ENCODE peak calls at places on chromosomes 3 and 15, in ten cellular contexts. X is substantia nigra, Y is RKO, U is bronchial epithelial cell, J is left ventricle myocardium superior, S is brain microvascular endothelial cell, G is HL-60, I is AML-193, E is sciatic nerve, K is GM04504. Q is an unnamed sample.

GRCh38 chr15:93173369-93173768 is 84.4 kb upstream of the RGMA start:
- DNase-seq in X (no peak), K (peak), E (no peak), U (peak), G (no peak), I (no peak), S (peak), J (no peak), Y (peak), Q (no peak)

GRCh38 chr3:27354588-27355203 is 14.5 kb downstream of the NEK10 start:
- DNase-seq in X (no peak), S (no peak), U (no peak), J (no peak), Y (no peak), G (no peak), K (no peak), I (no peak), E (no peak), Q (no peak)

GRCh38 chr3:178152988-178153387 is 383.2 kb upstream of the KCNMB2 start:
- DNase-seq in J (no peak), K (no peak), U (no peak), E (no peak), S (no peak), X (no peak), G (no peak), Y (no peak), I (no peak), Q (no peak)

GRCh38 chr3:179973931-179974361 is 62.8 kb downstream of the PEX5L start:
- DNase-seq in K (no peak), I (no peak), J (no peak), Y (no peak), X (peak), E (no peak), S (no peak), U (no peak), G (peak), Q (peak)

GRCh38 chr3:102480139-102480538 is 45.3 kb downstream of the ZPLD1 start:
- DNase-seq in G (no peak), U (no peak), E (no peak), K (no peak), J (no peak), Y (no peak), I (no peak), S (no peak), X (no peak), Q (no peak)

GRCh38 chr3:30695302-30696061 is 89.1 kb downstream of the TGFBR2 start:
- DNase-seq in U (no peak), X (no peak), I (no peak), E (no peak), G (no peak), J (no peak), K (no peak), S (no peak), Y (no peak), Q (no peak)

GRCh38 chr3:10692039-10692438 is 124.0 kb upstream of the SLC6A11 start:
- DNase-seq in Y (no peak), I (no peak), U (no peak), S (no peak), K (no peak), E (no peak), G (no peak), J (no peak), X (no peak), Q (no peak)

GRCh38 chr3:106004841-106005240 is 136.0 kb upstream of the CBLB start:
- DNase-seq in K (no peak), J (no peak), Y (no peak), S (no peak), I (no peak), U (no peak), G (no peak), X (no peak), E (no peak), Q (no peak)

GRCh38 chr15:57031605-57032004 is 113.2 kb downstream of the TCF12 start:
- DNase-seq in G (peak), E (no peak), X (peak), U (no peak), I (no peak), Y (no peak), J (no peak), S (peak), K (no peak), Q (peak)